ENCODE peak calls at places on chromosomes 1 and 21, in nine cellular contexts. R is PC-9, L is AG10803, A is transverse colon, Y is psoas muscle, B is NB4, N is pancreas, E is astrocyte of the spinal cord, O is fibroblast of lung. I is an unnamed sample.

GRCh38 chr1:165854101-165854845 is 26.9 kb downstream of the UCK2 start:
- DNase-seq in O (peak), A (no peak), B (peak), E (peak), N (no peak), L (peak), R (peak), Y (no peak), I (peak)

GRCh38 chr1:116586741-116587143 is 15.9 kb upstream of the CD58 start:
- DNase-seq in B (no peak), A (no peak), E (peak), Y (no peak), O (no peak), R (peak), L (no peak), N (no peak), I (no peak)

GRCh38 chr1:12296623-12297022 is 66.8 kb downstream of the VPS13D start:
- DNase-seq in R (no peak), E (peak), Y (no peak), L (peak), N (no peak), A (no peak), B (peak), O (peak), I (peak)

GRCh38 chr21:14968821-14969220 is 96.0 kb downstream of the NRIP1 start:
- DNase-seq in A (no peak), B (no peak), E (no peak), L (peak), R (no peak), N (no peak), O (peak), Y (no peak), I (no peak)

GRCh38 chr21:27134513-27134912 is 167.6 kb upstream of the ADAMTS5 start:
- DNase-seq in L (peak), N (no peak), R (no peak), Y (no peak), A (no peak), O (peak), E (peak), B (no peak), I (no peak)

GRCh38 chr1:169586395-169587255 is at the start of gene F5:
- DNase-seq in A (peak), R (peak), Y (peak), N (peak), O (peak), E (peak), L (peak), B (peak), I (peak)

GRCh38 chr1:235745448-235746136 is 96.0 kb upstream of the GNG4 start:
- DNase-seq in B (no peak), O (peak), A (no peak), N (no peak), E (peak), Y (no peak), R (no peak), L (peak), I (no peak)

GRCh38 chr1:87968259-87968955 is 639.7 kb downstream of the LMO4 start:
- DNase-seq in E (peak), Y (peak), N (no peak), B (no peak), O (peak), R (no peak), L (peak), A (peak), I (no peak)

GRCh38 chr21:40835179-40835694 is 11.7 kb downstream of the DSCAM start:
- DNase-seq in L (no peak), B (no peak), Y (no peak), R (no peak), E (no peak), A (no peak), N (no peak), O (no peak), I (no peak)

GRCh38 chr1:19164274-19165015 is 45.6 kb downstream of the UBR4 start:
- DNase-seq in B (no peak), L (no peak), N (no peak), E (no peak), Y (no peak), R (peak), O (no peak), A (no peak), I (no peak)

GRCh38 chr1:201970334-201971159 is 11.9 kb upstream of the RNPEP start:
- DNase-seq in Y (no peak), L (peak), O (peak), E (peak), A (no peak), B (no peak), N (no peak), R (no peak), I (peak)

GRCh38 chr1:55313903-55314302 is 98.7 kb upstream of the USP24 start:
- DNase-seq in N (no peak), O (peak), A (no peak), R (no peak), B (no peak), E (no peak), Y (no peak), L (no peak), I (peak)

GRCh38 chr1:76010802-76011201 is 63.7 kb upstream of the ST6GALNAC3 start:
- DNase-seq in L (no peak), E (no peak), B (no peak), R (no peak), N (no peak), Y (no peak), A (no peak), O (no peak), I (no peak)

GRCh38 chr1:154466136-154466665 is 35.8 kb upstream of the TDRD10 start:
- DNase-seq in R (no peak), B (no peak), N (no peak), L (no peak), E (no peak), A (no peak), Y (no peak), O (no peak), I (no peak)

GRCh38 chr1:154468480-154469240 is 33.4 kb upstream of the TDRD10 start:
- DNase-seq in N (no peak), A (no peak), E (no peak), L (no peak), Y (no peak), O (peak), B (no peak), R (no peak), I (no peak)

GRCh38 chr1:154467768-154468102 is 34.3 kb upstream of the TDRD10 start:
- DNase-seq in L (no peak), A (no peak), B (no peak), O (no peak), E (no peak), R (no peak), Y (no peak), N (no peak), I (no peak)

GRCh38 chr1:154465621-154466020 is 36.4 kb upstream of the TDRD10 start:
- DNase-seq in Y (no peak), E (no peak), R (no peak), B (no peak), N (no peak), O (no peak), A (no peak), L (no peak), I (no peak)

DNA sequence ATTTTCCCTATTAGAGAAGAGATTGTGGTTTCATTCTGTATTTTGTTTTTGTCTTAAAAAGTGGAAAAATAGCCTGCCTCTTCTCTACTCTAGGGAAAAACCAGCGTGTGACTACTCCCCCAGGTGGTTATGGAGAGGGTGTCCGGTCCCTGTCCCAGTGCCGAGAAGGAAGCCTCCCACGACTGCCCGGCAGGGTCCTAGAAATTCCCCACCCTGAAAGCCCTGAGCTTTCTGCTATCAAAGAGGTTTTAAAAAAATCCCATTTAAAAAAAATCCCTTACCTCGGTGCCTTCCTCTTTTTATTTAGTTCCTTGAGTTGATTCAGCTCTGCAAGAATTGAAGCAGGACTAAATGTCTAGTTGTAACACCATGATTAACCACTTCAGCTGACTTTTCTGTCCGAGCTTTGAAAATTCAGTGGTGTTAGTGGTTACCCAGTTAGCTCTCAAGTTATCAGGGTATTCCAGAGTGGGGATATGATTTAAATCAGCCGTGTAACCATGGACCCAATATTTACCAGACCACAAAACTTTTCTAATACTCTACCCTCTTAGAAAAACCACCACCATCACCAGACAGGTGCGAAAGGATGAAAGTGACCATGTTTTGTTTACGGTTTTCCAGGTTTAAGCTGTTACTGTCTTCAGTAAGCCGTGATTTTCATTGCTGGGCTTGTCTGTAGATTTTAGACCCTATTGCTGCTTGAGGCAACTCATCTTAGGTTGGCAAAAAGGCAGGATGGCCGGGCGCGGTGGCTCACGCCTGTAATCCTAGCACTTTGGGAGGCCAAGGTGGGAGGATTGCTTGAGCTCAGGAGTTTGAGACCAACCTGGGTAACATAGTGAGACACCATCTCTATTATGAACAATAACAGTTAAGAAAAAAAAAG is 34.9 kb upstream of the TDRD10 start:
- DNase-seq in L (peak), A (no peak), R (no peak), E (no peak), O (no peak), N (no peak), Y (no peak), B (no peak), I (no peak)
- H3K4me3 ChIP-seq in L (no peak), A (no peak), R (no peak), E (no peak), O (no peak), N (no peak), Y (no peak), B (no peak), I (no peak)

GRCh38 chr1:23979387-23980005 is 631 bp downstream of the SRSF10 start:
- DNase-seq in Y (no peak), A (no peak), L (no peak), O (no peak), E (no peak), R (no peak), B (no peak), N (no peak), I (no peak)

GRCh38 chr1:23978825-23979224 is 1.3 kb downstream of the SRSF10 start:
- DNase-seq in B (no peak), N (no peak), O (no peak), Y (no peak), E (no peak), L (no peak), R (no peak), A (no peak), I (no peak)

GRCh38 chr1:23980006-23980724 is at the start of gene SRSF10:
- DNase-seq in N (peak), E (peak), B (peak), R (peak), A (peak), L (peak), O (peak), Y (peak), I (peak)

GRCh38 chr1:23977854-23978191 is 2.3 kb downstream of the SRSF10 start:
- DNase-seq in E (no peak), Y (no peak), R (no peak), N (no peak), A (no peak), B (no peak), O (peak), L (no peak), I (no peak)

GRCh38 chr1:23980725-23981063 is 567 bp upstream of the SRSF10 start:
- DNase-seq in N (peak), R (peak), E (peak), O (peak), Y (no peak), A (peak), L (peak), B (peak), I (peak)
- TF ChIP-seq CTCF in N (no peak), R (no peak), E (no peak), O (no peak), Y (no peak), A (no peak), L (no peak), B (no peak), I (no peak)

DNA sequence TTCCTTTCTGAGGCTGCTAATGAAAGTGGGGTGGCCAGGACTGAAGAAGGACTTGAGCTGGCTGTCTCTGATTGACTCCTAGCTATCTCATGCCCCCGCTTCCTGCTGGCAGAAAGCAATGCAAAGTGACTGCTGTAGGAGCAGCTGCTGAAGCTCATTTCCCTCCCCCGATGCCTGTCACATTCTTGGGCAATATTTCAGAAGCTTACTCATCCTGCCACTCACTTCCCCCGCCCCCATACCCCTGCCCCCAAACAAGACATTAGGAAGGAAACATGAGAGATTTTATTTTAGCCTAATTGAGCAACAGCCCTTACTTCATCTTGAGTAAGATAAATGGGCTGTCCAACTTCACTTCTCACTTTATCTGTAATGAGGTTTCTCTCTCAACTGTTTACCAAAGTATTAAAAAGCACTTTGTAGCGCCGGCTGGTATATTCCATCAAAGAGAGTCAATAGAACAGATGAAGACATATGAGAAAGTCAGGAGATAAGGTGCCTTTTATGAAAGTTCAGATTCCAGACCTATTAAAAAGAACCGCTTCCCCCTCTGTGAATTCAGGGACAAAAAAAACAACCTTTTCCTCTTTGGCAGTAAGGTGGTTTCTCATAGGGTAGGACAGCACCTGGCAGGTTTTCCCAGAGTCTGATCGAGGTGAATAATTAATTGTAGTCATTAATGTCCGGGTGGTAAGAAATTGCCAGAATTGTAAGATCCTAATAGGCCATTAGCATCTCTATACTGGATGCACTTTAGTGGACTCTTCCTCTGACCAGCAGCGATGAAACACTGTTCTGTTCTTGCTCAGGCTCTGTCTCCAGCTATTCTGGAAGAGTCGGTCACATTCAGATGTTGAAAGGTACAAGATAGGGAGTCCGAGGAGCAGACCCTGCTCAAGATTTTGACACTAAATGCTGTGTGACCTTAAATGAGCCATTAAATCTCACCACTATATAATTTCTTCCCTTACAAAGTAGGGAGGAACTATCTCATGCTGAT is 70.2 kb downstream of the SH3GLB1 start:
- DNase-seq in B (peak), E (peak), N (peak), A (peak), L (peak), O (peak), Y (peak), R (peak), I (peak)
- H3K4me3 ChIP-seq in B (peak), E (no peak), N (no peak), A (no peak), L (no peak), O (peak), Y (peak), R (peak), I (no peak)

GRCh38 chr1:159577446-159577845 is 10.2 kb upstream of the APCS start:
- DNase-seq in E (no peak), O (no peak), R (no peak), B (no peak), Y (no peak), L (no peak), N (no peak), A (no peak), I (no peak)
- TF ChIP-seq CTCF in E (no peak), O (no peak), R (no peak), B (no peak), Y (no peak), L (no peak), N (no peak), A (no peak), I (no peak)

GRCh38 chr1:226133504-226134123 is 52.9 kb downstream of the ACBD3 start:
- DNase-seq in R (no peak), O (no peak), A (no peak), E (no peak), L (no peak), N (no peak), Y (no peak), B (no peak), I (no peak)

GRCh38 chr1:226135709-226136108 is 50.8 kb downstream of the ACBD3 start:
- DNase-seq in R (no peak), O (peak), E (no peak), Y (no peak), B (no peak), N (no peak), A (no peak), L (no peak), I (no peak)

GRCh38 chr1:226132731-226133503 is 53.6 kb downstream of the ACBD3 start:
- DNase-seq in Y (no peak), L (no peak), E (no peak), A (no peak), N (no peak), O (no peak), R (peak), B (no peak), I (peak)

GRCh38 chr1:226135059-226135651 is 51.4 kb downstream of the ACBD3 start:
- DNase-seq in R (no peak), Y (no peak), E (no peak), B (no peak), A (peak), O (peak), N (peak), L (no peak), I (peak)

DNA sequence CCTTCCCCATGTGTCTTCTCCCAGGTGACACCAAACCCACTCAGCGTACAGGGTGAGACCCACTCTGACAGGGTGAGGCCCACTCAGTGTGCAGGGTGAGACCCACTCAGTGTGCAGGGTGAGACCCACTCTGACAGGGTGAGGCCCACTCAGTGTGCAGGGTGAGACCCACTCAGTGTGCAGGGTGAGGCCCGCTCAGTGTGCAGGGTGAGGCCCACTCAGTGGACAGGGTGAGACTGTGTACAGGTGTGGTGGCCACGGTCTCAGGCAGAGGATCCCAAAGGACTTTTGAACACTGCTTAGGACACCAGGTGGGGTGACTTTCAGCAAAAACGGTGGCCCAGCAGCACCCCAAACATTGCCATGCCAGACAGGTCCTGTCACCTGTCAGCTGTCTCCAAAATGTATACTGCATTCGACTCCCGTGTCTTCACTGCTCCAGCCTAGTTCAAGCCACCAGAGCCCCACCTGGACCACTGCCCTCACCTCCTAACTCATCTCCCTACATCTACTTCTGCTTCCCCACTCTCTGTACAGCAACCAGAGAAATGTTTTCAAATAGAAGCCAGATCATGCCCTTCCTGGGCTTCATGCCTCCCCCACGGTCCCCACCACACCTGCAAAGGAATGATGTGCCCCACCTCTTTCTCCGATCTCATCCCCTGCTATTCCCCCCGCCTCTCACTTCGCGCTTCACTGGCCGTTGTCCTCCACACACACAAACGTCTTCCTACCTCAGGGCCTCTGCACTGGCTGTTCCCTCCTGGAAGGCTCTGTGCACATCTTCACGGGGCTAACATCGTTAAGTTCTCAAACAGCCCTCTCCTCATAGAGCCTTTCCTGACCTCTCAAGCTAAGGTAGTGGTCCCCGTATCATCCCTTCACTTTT is 52.1 kb downstream of the ACBD3 start:
- DNase-seq in B (no peak), L (no peak), R (no peak), A (no peak), O (no peak), N (no peak), Y (no peak), E (no peak), I (no peak)
- H3K4me3 ChIP-seq in B (no peak), L (no peak), R (no peak), A (no peak), O (no peak), N (no peak), Y (no peak), E (no peak), I (no peak)

DNA sequence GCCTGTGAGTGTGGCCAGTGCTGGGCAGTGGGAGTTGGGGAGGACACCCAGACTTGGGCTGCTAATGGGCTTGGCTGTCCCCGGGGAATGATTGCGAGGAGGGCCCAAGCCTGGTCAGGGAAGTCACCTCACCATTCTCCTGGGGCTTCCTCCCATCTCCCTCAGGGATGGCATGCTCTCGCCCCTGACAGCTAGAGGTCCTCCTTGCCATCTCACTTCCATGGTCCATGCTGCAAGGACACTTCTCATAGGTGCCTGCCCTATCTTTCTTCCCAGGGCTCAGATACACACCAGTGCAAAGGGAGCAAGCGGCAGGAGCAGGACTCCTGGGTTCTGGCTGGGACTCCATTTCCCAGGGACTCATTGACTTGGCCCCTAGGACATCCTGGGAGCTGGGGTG is 4.1 kb downstream of the NTRK1 start:
- DNase-seq in R (no peak), B (peak), Y (no peak), N (no peak), A (no peak), L (no peak), O (no peak), E (no peak), I (no peak)
- TF ChIP-seq CTCF in R (no peak), B (no peak), Y (no peak), N (no peak), A (no peak), L (no peak), O (no peak), E (no peak), I (no peak)

GRCh38 chr1:26546819-26547218 is 17.3 kb downstream of the RPS6KA1 start:
- DNase-seq in O (no peak), E (no peak), B (no peak), R (no peak), L (no peak), A (no peak), N (no peak), Y (no peak), I (no peak)
- H3K4me3 ChIP-seq in O (no peak), E (no peak), B (peak), R (no peak), L (no peak), A (no peak), N (no peak), Y (no peak), I (no peak)

GRCh38 chr21:31623664-31624063 is 35.8 kb upstream of the SOD1 start:
- DNase-seq in R (no peak), Y (no peak), E (no peak), N (no peak), B (peak), A (no peak), L (no peak), O (no peak), I (no peak)
- TF ChIP-seq CTCF in R (no peak), Y (no peak), E (peak), N (no peak), B (no peak), A (no peak), L (no peak), O (peak), I (no peak)

GRCh38 chr1:84107955-84108354 is 36.1 kb upstream of the PRKACB start:
- DNase-seq in R (no peak), L (no peak), Y (no peak), A (no peak), E (no peak), B (no peak), O (no peak), N (no peak), I (no peak)
- H3K4me3 ChIP-seq in R (no peak), L (no peak), Y (no peak), A (no peak), E (no peak), B (no peak), O (no peak), N (no peak), I (no peak)

I was measured in bronchial epithelial cell.